ENCODE peak calls at places on chromosome 2, in ten cellular contexts. R is neuronal stem cell, P is body of pancreas, G is SK-N-SH, I is right cardiac atrium, W is fibroblast of mammary gland, E is fibroblast of pulmonary artery, H is endothelial cell of umbilical vein, V is neural progenitor cell, B is A549. Q is an unnamed sample.

GRCh38 chr2:74632209-74632938 is 15.8 kb downstream of the M1AP start:
- DNase-seq in R (no peak), P (no peak), G (no peak), I (no peak), W (peak; percentile 36), E (peak; percentile 43), H (no peak), V (peak; percentile 25), B (peak; percentile 16), Q (no peak)

GRCh38 chr2:241608881-241609280 is 28.1 kb downstream of the THAP4 start:
- DNase-seq in R (no peak), P (no peak), G (no peak), I (no peak), W (no peak), E (no peak), H (no peak), V (no peak), B (no peak), Q (no peak)

GRCh38 chr2:69095246-69095645 is 82.3 kb downstream of the ANTXR1 start:
- DNase-seq in R (no peak), P (peak; percentile 34), G (no peak), I (no peak), W (peak; percentile 91), E (peak; percentile 81), H (no peak), V (no peak), B (no peak), Q (no peak)

GRCh38 chr2:104658149-104658839 is 195.6 kb upstream of the POU3F3 start:
- DNase-seq in R (peak; percentile 26), P (peak; percentile 15), G (peak; percentile 37), I (peak; percentile 90), W (no peak), E (no peak), H (no peak), V (peak; percentile 66), B (no peak), Q (no peak)

GRCh38 chr2:40213071-40213470 is 238.8 kb downstream of the SLC8A1 start:
- DNase-seq in R (no peak), P (no peak), G (no peak), I (no peak), W (peak; percentile 69), E (peak; percentile 43), H (peak; percentile 22), V (peak; percentile 15), B (no peak), Q (no peak)

GRCh38 chr2:219175486-219175885 is 1.2 kb downstream of the CNPPD1 start:
- DNase-seq in R (no peak), P (no peak), G (no peak), I (no peak), W (no peak), E (no peak), H (no peak), V (no peak), B (no peak), Q (no peak)

GRCh38 chr2:221372156-221372870 is 199.8 kb downstream of the EPHA4 start:
- DNase-seq in R (peak; percentile 27), P (no peak), G (no peak), I (no peak), W (no peak), E (no peak), H (peak; percentile 10), V (peak; percentile 70), B (no peak), Q (no peak)

GRCh38 chr2:27408601-27409320 is 630 bp downstream of the PPM1G start:
- DNase-seq in R (no peak), P (peak; percentile 6), G (no peak), I (peak; percentile 69), W (no peak), E (no peak), H (peak; percentile 12), V (peak; percentile 77), B (peak; percentile 35), Q (no peak)

GRCh38 chr2:11669454-11670291 is at the start of gene NTSR2:
- DNase-seq in R (peak; percentile 73), P (peak; percentile 73), G (no peak), I (peak; percentile 86), W (peak; percentile 57), E (peak; percentile 61), H (peak; percentile 54), V (peak; percentile 92), B (peak; percentile 49), Q (peak; percentile 64)

GRCh38 chr2:171319164-171319810 is 114.5 kb downstream of the METTL8 start:
- DNase-seq in R (no peak), P (no peak), G (no peak), I (no peak), W (peak; percentile 56), E (peak; percentile 74), H (peak; percentile 86), V (peak; percentile 13), B (no peak), Q (no peak)

GRCh38 chr2:60516383-60516811 is 37.1 kb downstream of the BCL11A start:
- DNase-seq in R (no peak), P (no peak), G (no peak), I (no peak), W (peak; percentile 57), E (peak; percentile 86), H (no peak), V (no peak), B (no peak), Q (no peak)

GRCh38 chr2:197972017-197972416 is 167.6 kb downstream of the PLCL1 start:
- DNase-seq in R (no peak), P (peak; percentile 57), G (no peak), I (peak; percentile 54), W (peak; percentile 94), E (peak; percentile 96), H (peak; percentile 95), V (no peak), B (no peak), Q (no peak)

GRCh38 chr2:150554046-150554445 is 66.6 kb upstream of the RND3 start:
- DNase-seq in R (no peak), P (no peak), G (no peak), I (no peak), W (no peak), E (no peak), H (no peak), V (no peak), B (no peak), Q (no peak)

GRCh38 chr2:188610827-188611226 is 319.2 kb downstream of the GULP1 start:
- DNase-seq in R (no peak), P (no peak), G (no peak), I (no peak), W (peak; percentile 61), E (no peak), H (no peak), V (no peak), B (no peak), Q (no peak)

GRCh38 chr2:158144914-158145625 is 43.4 kb downstream of the UPP2 start:
- DNase-seq in R (no peak), P (no peak), G (no peak), I (peak; percentile 46), W (no peak), E (no peak), H (no peak), V (no peak), B (no peak), Q (no peak)
- H3K4me3 ChIP-seq in R (no peak overlapping the region), P (no peak overlapping the region), G (no peak overlapping the region), I (no peak overlapping the region), W (no peak overlapping the region), E (no peak overlapping the region), H (no peak overlapping the region), V (no peak overlapping the region), B (no peak overlapping the region), Q (no peak overlapping the region)

GRCh38 chr2:122710049-122710448 is 954.6 kb downstream of the TSN start:
- DNase-seq in R (no peak), P (no peak), G (no peak), I (no peak), W (no peak), E (no peak), H (no peak), V (no peak), B (no peak), Q (no peak)
- H3K4me3 ChIP-seq in R (no peak overlapping the region), P (no peak overlapping the region), G (no peak overlapping the region), I (no peak overlapping the region), W (no peak overlapping the region), E (no peak overlapping the region), H (no peak overlapping the region), V (no peak overlapping the region), B (no peak overlapping the region), Q (no peak overlapping the region)

GRCh38 chr2:112749755-112750559 is 14.5 kb downstream of the CKAP2L start:
- DNase-seq in R (peak; percentile 46), P (peak; percentile 62), G (peak; percentile 72), I (peak; percentile 84), W (peak; percentile 72), E (peak; percentile 85), H (peak; percentile 67), V (peak; percentile 80), B (peak; percentile 58), Q (peak; percentile 67)
- H3K4me3 ChIP-seq in R (peak overlapping the region; percentile 7), P (no peak overlapping the region), G (no peak overlapping the region), I (no peak overlapping the region), W (no peak overlapping the region), E (no peak overlapping the region), H (no peak overlapping the region), V (no peak overlapping the region), B (no peak overlapping the region), Q (no peak overlapping the region)

DNA sequence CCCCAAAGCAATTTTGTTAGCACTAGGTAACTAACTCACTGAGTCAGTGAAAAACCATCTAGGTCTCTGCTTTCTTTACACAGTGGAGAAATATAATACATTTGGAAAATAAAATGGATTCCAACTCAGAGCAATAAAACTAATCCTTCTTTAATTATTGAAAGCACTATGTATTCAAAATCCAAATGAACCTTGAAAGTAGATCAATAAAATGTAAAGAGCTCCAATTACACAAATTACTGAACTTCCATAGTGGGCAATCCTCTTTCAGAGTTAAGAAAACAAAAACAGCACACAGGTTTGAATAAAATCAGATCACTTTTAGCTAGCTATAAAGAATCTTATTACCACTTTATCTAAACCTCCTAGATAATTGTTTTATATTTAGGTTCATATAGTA is 208.1 kb downstream of the NR4A2 start:
- DNase-seq in R (no peak), P (no peak), G (no peak), I (no peak), W (no peak), E (no peak), H (no peak), V (no peak), B (no peak), Q (no peak)
- H3K4me3 ChIP-seq in R (no peak overlapping the region), P (no peak overlapping the region), G (no peak overlapping the region), I (no peak overlapping the region), W (no peak overlapping the region), E (no peak overlapping the region), H (no peak overlapping the region), V (no peak overlapping the region), B (no peak overlapping the region), Q (no peak overlapping the region)

Q was measured in dorsolateral prefrontal cortex.